ENCODE peak calls at places on chromosome 10, in seven cellular contexts. L is K562, B is GM12878, Y is HCT116, E is T47D, I is SK-N-SH, W is H1. G is an unnamed sample.

GRCh38 chr10:62130948-62131347 is 137.7 kb downstream of the RTKN2 start:
- DNase-seq in L (no peak), B (no peak), I (no peak), W (no peak), E (no peak), Y (no peak), G (no peak)

GRCh38 chr10:76111986-76112825 is 680.8 kb downstream of the LRMDA start:
- DNase-seq in L (no peak), E (no peak), W (peak; percentile 73), Y (no peak), B (no peak), I (peak; percentile 82), G (no peak)

GRCh38 chr10:123496996-123497660 is 169.0 kb upstream of the GPR26 start:
- DNase-seq in I (no peak), B (no peak), W (no peak), Y (no peak), L (no peak), E (no peak), G (no peak)

GRCh38 chr10:62554632-62555199 is 180.5 kb downstream of the ZNF365 start:
- DNase-seq in W (no peak), E (peak; percentile 65), L (peak; percentile 38), B (no peak), I (peak; percentile 33), Y (peak; percentile 8), G (peak; percentile 16)

GRCh38 chr10:129896231-129897150 is 67.6 kb downstream of the EBF3 start:
- DNase-seq in I (no peak), Y (no peak), B (no peak), W (no peak), L (no peak), E (no peak), G (no peak)

GRCh38 chr10:24920907-24921881 is 31.2 kb downstream of the PRTFDC1 start:
- DNase-seq in E (no peak), B (peak; percentile 67), I (peak; percentile 4), Y (no peak), L (peak; percentile 96), W (no peak), G (no peak)

GRCh38 chr10:73480158-73480557 is 15.7 kb downstream of the PPP3CB start:
- DNase-seq in W (no peak), I (no peak), L (no peak), Y (no peak), E (no peak), B (no peak), G (no peak)

GRCh38 chr10:118504044-118504944 is 91.2 kb downstream of the PRLHR start:
- DNase-seq in Y (peak; percentile 78), W (no peak), B (no peak), I (no peak), E (peak; percentile 10), L (peak; percentile 65), G (no peak)

GRCh38 chr10:112202561-112203241 is 19.1 kb upstream of the GPAM start:
- DNase-seq in E (no peak), L (no peak), B (peak; percentile 28), W (no peak), Y (peak; percentile 40), I (no peak), G (peak; percentile 41)

GRCh38 chr10:18713077-18713476 is 53.8 kb downstream of the ARL5B start:
- DNase-seq in B (no peak), Y (no peak), W (no peak), I (no peak), E (peak; percentile 13), L (no peak), G (peak; percentile 53)

GRCh38 chr10:43078986-43079273 is 2.1 kb downstream of the RET start:
- DNase-seq in I (peak; percentile 86), Y (no peak), W (peak; percentile 91), L (peak; percentile 62), B (no peak), E (peak; percentile 59), G (no peak)

GRCh38 chr10:24894309-24894708 is 58.1 kb downstream of the PRTFDC1 start:
- DNase-seq in E (no peak), I (no peak), W (no peak), L (peak; percentile 63), B (no peak), Y (no peak), G (no peak)

GRCh38 chr10:110857265-110858158 is 14.2 kb upstream of the PDCD4 start:
- DNase-seq in L (peak; percentile 60), E (no peak), Y (no peak), W (peak; percentile 35), B (peak; percentile 78), I (no peak), G (peak; percentile 59)

GRCh38 chr10:61897671-61898434 is 3.6 kb upstream of the ARID5B start:
- DNase-seq in L (peak; percentile 67), E (peak; percentile 59), B (no peak), Y (no peak), W (no peak), I (peak; percentile 49), G (no peak)

GRCh38 chr10:49518982-49519578 is 19.8 kb downstream of the ERCC6 start:
- DNase-seq in W (peak; percentile 56), Y (peak; percentile 32), B (no peak), E (peak; percentile 77), L (peak; percentile 71), I (peak; percentile 67), G (peak; percentile 36)

GRCh38 chr10:73246322-73246782 is 703 bp downstream of the DNAJC9 start:
- DNase-seq in I (no peak), L (no peak), Y (no peak), B (no peak), W (no peak), E (no peak), G (no peak)

GRCh38 chr10:22246680-22247391 is 29.0 kb upstream of the EBLN1 start:
- DNase-seq in Y (peak; percentile 95), B (no peak), E (no peak), I (no peak), W (no peak), L (peak; percentile 30), G (peak; percentile 13)

GRCh38 chr10:31100176-31100575 is 68.5 kb upstream of the ZNF438 start:
- DNase-seq in L (no peak), W (no peak), E (no peak), B (peak; percentile 24), I (no peak), Y (no peak), G (no peak)

GRCh38 chr10:3749597-3750351 is 35.2 kb downstream of the KLF6 start:
- DNase-seq in W (no peak), Y (no peak), E (peak; percentile 21), L (no peak), B (no peak), I (no peak), G (peak; percentile 31)

GRCh38 chr10:128898133-128898915 is 568.7 kb upstream of the MGMT start:
- DNase-seq in I (no peak), B (no peak), W (no peak), L (no peak), E (no peak), Y (no peak), G (no peak)

GRCh38 chr10:122301055-122301810 is 30.1 kb downstream of the BTBD16 start:
- DNase-seq in Y (no peak), I (no peak), E (no peak), W (no peak), L (no peak), B (no peak), G (no peak)

GRCh38 chr10:89428873-89429272 is 14.5 kb downstream of the IFIT5 start:
- DNase-seq in B (no peak), W (no peak), Y (no peak), L (no peak), E (no peak), I (no peak), G (no peak)

GRCh38 chr10:89426230-89426868 is 12.0 kb downstream of the IFIT5 start:
- DNase-seq in W (no peak), L (peak; percentile 46), B (no peak), I (peak; percentile 53), Y (no peak), E (peak; percentile 77), G (peak; percentile 41)

GRCh38 chr10:89425000-89425399 is 10.6 kb downstream of the IFIT5 start:
- DNase-seq in Y (no peak), B (no peak), E (no peak), I (no peak), W (no peak), L (no peak), G (peak; percentile 14)

GRCh38 chr10:89431977-89432376 is 17.6 kb downstream of the IFIT5 start:
- DNase-seq in Y (no peak), L (no peak), E (peak; percentile 81), I (no peak), W (no peak), B (no peak), G (peak; percentile 10)

GRCh38 chr10:89427629-89428028 is 13.3 kb downstream of the IFIT5 start:
- DNase-seq in I (no peak), L (no peak), E (no peak), Y (no peak), W (no peak), B (no peak), G (no peak)
- TF ChIP-seq JUND in I (peak; percentile 84), L (no peak), E (no peak), Y (no peak), W (no peak), B (no peak), G (no peak)

GRCh38 chr10:59240581-59241183 is 64.2 kb downstream of the PHYHIPL start:
- DNase-seq in I (peak; percentile 23), W (peak; percentile 49), B (no peak), E (peak; percentile 69), L (peak; percentile 42), Y (peak; percentile 27), G (peak; percentile 25)
- TF ChIP-seq JUND in I (no peak), W (no peak), B (no peak), E (no peak), L (no peak), Y (no peak), G (no peak)

GRCh38 chr10:70197235-70197952 is 27.1 kb upstream of the SAR1A start:
- DNase-seq in E (no peak), Y (no peak), I (no peak), L (no peak), B (no peak), W (no peak), G (no peak)
- TF ChIP-seq JUND in E (no peak), Y (no peak), I (no peak), L (no peak), B (no peak), W (no peak), G (no peak)

GRCh38 chr10:116408716-116409115 is 18.9 kb upstream of the PNLIPRP3 start:
- DNase-seq in L (no peak), I (no peak), W (no peak), B (peak; percentile 12), E (no peak), Y (no peak), G (no peak)
- TF ChIP-seq JUND in L (no peak), I (no peak), W (no peak), B (no peak), E (no peak), Y (no peak), G (no peak)

DNA sequence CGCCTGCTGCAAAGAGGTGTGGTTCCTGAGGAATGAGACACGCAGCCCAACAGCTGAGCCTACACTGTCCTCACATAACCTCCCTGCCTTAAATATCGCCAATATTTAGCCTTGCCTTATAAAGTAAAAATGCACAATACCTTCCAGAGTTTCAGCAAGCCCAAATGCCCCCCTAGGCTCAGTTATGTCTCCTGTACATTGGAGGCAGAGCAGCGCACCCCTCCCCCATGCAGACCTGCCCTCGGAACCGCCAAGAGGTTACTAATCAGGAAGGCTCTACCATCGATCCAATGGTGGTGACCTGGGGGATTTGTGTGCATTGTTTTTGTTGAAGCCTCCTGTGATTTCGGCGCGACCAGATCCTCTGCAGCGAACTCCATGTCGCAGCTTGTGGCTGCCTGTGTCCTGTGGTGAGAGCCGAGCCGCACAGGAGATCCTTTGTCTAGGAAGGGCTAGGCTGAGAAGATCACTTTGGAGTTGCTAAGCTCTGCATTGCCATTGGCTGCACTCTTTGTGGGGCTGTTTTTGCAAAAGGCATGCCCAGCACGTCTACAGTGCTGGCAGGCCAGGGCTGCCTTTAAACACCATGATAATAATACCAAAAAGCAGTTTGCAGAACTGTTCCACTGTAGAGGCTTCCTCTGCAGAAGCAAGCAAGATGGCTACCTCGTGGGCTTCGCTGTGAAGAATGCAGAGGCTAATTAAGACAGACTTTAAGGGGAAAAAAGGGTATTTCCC is 40.1 kb downstream of the TET1 start:
- DNase-seq in W (peak; percentile 86), B (peak; percentile 48), E (peak; percentile 75), I (peak; percentile 80), Y (peak; percentile 70), L (peak; percentile 74), G (peak; percentile 95)
- TF ChIP-seq JUND in W (no peak), B (no peak), E (no peak), I (no peak), Y (peak; percentile 13), L (no peak), G (no peak)